ENCODE peak calls at places on chromosomes 6 and 20, in nine cellular contexts. K is T-helper 1 cell, H is mucosa of descending colon, V is NCI-H1436, R is HTR-8/SVneo, Y is brain pericyte, D is left lung, X is cardiac fibroblast, Z is AML-193. C is an unnamed sample.

GRCh38 chr6:105592329-105592728 is 189.4 kb upstream of the PREP start:
- DNase-seq in K (no peak), H (no peak), V (no peak), R (no peak), Y (no peak), D (no peak), X (peak), Z (no peak), C (peak)

GRCh38 chr6:169291639-169292339 is 38.1 kb upstream of the THBS2 start:
- DNase-seq in K (no peak), H (no peak), V (no peak), R (no peak), Y (no peak), D (no peak), X (peak), Z (no peak), C (no peak)

GRCh38 chr6:139996253-139996834 is 621.9 kb upstream of the CITED2 start:
- DNase-seq in K (peak), H (no peak), V (no peak), R (no peak), Y (no peak), D (no peak), X (peak), Z (no peak), C (no peak)

GRCh38 chr20:5652626-5653573 is 97.3 kb upstream of the SHLD1 start:
- DNase-seq in K (peak), H (no peak), V (no peak), R (peak), Y (no peak), D (no peak), X (peak), Z (peak), C (peak)

GRCh38 chr20:57738484-57738883 is 28.7 kb upstream of the PMEPA1 start:
- DNase-seq in K (no peak), H (no peak), V (no peak), R (peak), Y (no peak), D (no peak), X (no peak), Z (no peak), C (no peak)

GRCh38 chr6:134714113-134714512 is 235.8 kb downstream of the ALDH8A1 start:
- DNase-seq in K (no peak), H (no peak), V (no peak), R (no peak), Y (no peak), D (no peak), X (no peak), Z (no peak), C (no peak)

GRCh38 chr6:169240591-169241390 is 12.9 kb downstream of the THBS2 start:
- DNase-seq in K (no peak), H (no peak), V (no peak), R (no peak), Y (no peak), D (no peak), X (peak), Z (no peak), C (no peak)

GRCh38 chr20:62740286-62741141 is 31.9 kb downstream of the NTSR1 start:
- DNase-seq in K (peak), H (peak), V (no peak), R (peak), Y (no peak), D (peak), X (peak), Z (peak), C (peak)

GRCh38 chr6:4901256-4902061 is 102.4 kb downstream of the RPP40 start:
- DNase-seq in K (no peak), H (no peak), V (no peak), R (no peak), Y (no peak), D (no peak), X (no peak), Z (no peak), C (no peak)

GRCh38 chr6:148193063-148193680 is 149.5 kb upstream of the SASH1 start:
- DNase-seq in K (no peak), H (peak), V (no peak), R (no peak), Y (no peak), D (no peak), X (no peak), Z (no peak), C (no peak)

GRCh38 chr6:148835920-148836441 is 89.2 kb downstream of the UST start:
- DNase-seq in K (peak), H (no peak), V (no peak), R (no peak), Y (no peak), D (no peak), X (peak), Z (no peak), C (peak)

GRCh38 chr6:168035098-168035660 is 37.7 kb downstream of the KIF25 start:
- DNase-seq in K (no peak), H (peak), V (peak), R (peak), Y (no peak), D (peak), X (peak), Z (no peak), C (no peak)